ENCODE peak calls at places on chromosomes 5 and 9, in eight cellular contexts. One of them, this sample, is unnamed.

GRCh38 chr9:134770972-134771971 is 109.3 kb upstream of the FCN2 start:
- DNase-seq in stomach: no peak
- DNase-seq in HCT116: no peak
- DNase-seq in tibial nerve: no peak
- DNase-seq in uterus: no peak
- DNase-seq in A549: no peak
- DNase-seq in heart left ventricle: peak; percentile 37
- DNase-seq in right lobe of liver: no peak
- DNase-seq in this sample: peak; percentile 70

GRCh38 chr5:80656425-80656824 is 1.6 kb upstream of the DHFR start:
- DNase-seq in HCT116: no peak
- DNase-seq in right lobe of liver: no peak
- DNase-seq in tibial nerve: no peak
- DNase-seq in A549: no peak
- DNase-seq in heart left ventricle: no peak
- DNase-seq in uterus: no peak
- DNase-seq in stomach: no peak
- DNase-seq in this sample: peak; percentile 12

GRCh38 chr5:64947031-64947430 is 178.3 kb downstream of the CWC27 start:
- DNase-seq in tibial nerve: no peak
- DNase-seq in stomach: no peak
- DNase-seq in uterus: no peak
- DNase-seq in A549: no peak
- DNase-seq in heart left ventricle: no peak
- DNase-seq in HCT116: no peak
- DNase-seq in right lobe of liver: no peak
- DNase-seq in this sample: no peak

GRCh38 chr9:95110956-95111525 is 206.5 kb downstream of the FANCC start:
- DNase-seq in stomach: no peak
- DNase-seq in tibial nerve: no peak
- DNase-seq in right lobe of liver: no peak
- DNase-seq in uterus: no peak
- DNase-seq in HCT116: no peak
- DNase-seq in A549: no peak
- DNase-seq in heart left ventricle: no peak
- DNase-seq in this sample: no peak

GRCh38 chr9:110623462-110624025 is 44.0 kb upstream of the SVEP1 start:
- DNase-seq in stomach: peak; percentile 35
- DNase-seq in A549: peak; percentile 53
- DNase-seq in right lobe of liver: no peak
- DNase-seq in HCT116: peak; percentile 66
- DNase-seq in uterus: peak; percentile 36
- DNase-seq in tibial nerve: peak; percentile 90
- DNase-seq in heart left ventricle: no peak
- DNase-seq in this sample: peak; percentile 60

GRCh38 chr9:23826120-23826629 is at the start of gene ELAVL2:
- DNase-seq in stomach: peak; percentile 65
- DNase-seq in uterus: peak; percentile 89
- DNase-seq in A549: peak; percentile 87
- DNase-seq in HCT116: no peak
- DNase-seq in tibial nerve: peak; percentile 65
- DNase-seq in right lobe of liver: peak; percentile 64
- DNase-seq in heart left ventricle: peak; percentile 79
- DNase-seq in this sample: no peak

GRCh38 chr9:129570450-129571297 is 50.2 kb downstream of the C9orf50 start:
- DNase-seq in uterus: peak; percentile 74
- DNase-seq in heart left ventricle: peak; percentile 48
- DNase-seq in tibial nerve: peak; percentile 61
- DNase-seq in right lobe of liver: peak; percentile 67
- DNase-seq in stomach: peak; percentile 71
- DNase-seq in A549: peak; percentile 72
- DNase-seq in HCT116: peak; percentile 70
- DNase-seq in this sample: peak; percentile 83

GRCh38 chr5:177419045-177419444 is 7.4 kb upstream of the GRK6 start:
- DNase-seq in tibial nerve: no peak
- DNase-seq in A549: no peak
- DNase-seq in heart left ventricle: no peak
- DNase-seq in uterus: no peak
- DNase-seq in right lobe of liver: no peak
- DNase-seq in stomach: no peak
- DNase-seq in HCT116: no peak
- DNase-seq in this sample: no peak

GRCh38 chr9:80707120-80707519 is 982.2 kb downstream of the TLE1 start:
- DNase-seq in HCT116: no peak
- DNase-seq in uterus: no peak
- DNase-seq in heart left ventricle: no peak
- DNase-seq in stomach: no peak
- DNase-seq in right lobe of liver: no peak
- DNase-seq in tibial nerve: no peak
- DNase-seq in A549: no peak
- DNase-seq in this sample: no peak

GRCh38 chr5:83034036-83034435 is 43.2 kb downstream of the TMEM167A start:
- DNase-seq in stomach: no peak
- DNase-seq in right lobe of liver: no peak
- DNase-seq in heart left ventricle: no peak
- DNase-seq in HCT116: no peak
- DNase-seq in A549: no peak
- DNase-seq in uterus: no peak
- DNase-seq in tibial nerve: no peak
- DNase-seq in this sample: no peak

GRCh38 chr5:72205431-72206009 is 98.2 kb downstream of the MAP1B start:
- DNase-seq in stomach: no peak
- DNase-seq in right lobe of liver: no peak
- DNase-seq in heart left ventricle: no peak
- DNase-seq in A549: no peak
- DNase-seq in tibial nerve: no peak
- DNase-seq in HCT116: no peak
- DNase-seq in uterus: no peak
- DNase-seq in this sample: no peak

GRCh38 chr9:16368425-16369087 is 501.9 kb downstream of the BNC2 start:
- DNase-seq in heart left ventricle: no peak
- DNase-seq in A549: no peak
- DNase-seq in HCT116: no peak
- DNase-seq in tibial nerve: no peak
- DNase-seq in stomach: no peak
- DNase-seq in right lobe of liver: no peak
- DNase-seq in uterus: no peak
- DNase-seq in this sample: no peak

GRCh38 chr9:27151693-27152397 is 42.8 kb downstream of the TEK start:
- DNase-seq in stomach: no peak
- DNase-seq in tibial nerve: peak; percentile 47
- DNase-seq in right lobe of liver: no peak
- DNase-seq in A549: no peak
- DNase-seq in HCT116: no peak
- DNase-seq in heart left ventricle: no peak
- DNase-seq in uterus: no peak
- DNase-seq in this sample: no peak

GRCh38 chr9:124296800-124297552 is 39.2 kb downstream of the NEK6 start:
- DNase-seq in stomach: no peak
- DNase-seq in right lobe of liver: no peak
- DNase-seq in tibial nerve: no peak
- DNase-seq in HCT116: no peak
- DNase-seq in uterus: no peak
- DNase-seq in heart left ventricle: no peak
- DNase-seq in A549: no peak
- DNase-seq in this sample: no peak

GRCh38 chr9:124298646-124299235 is 41.0 kb downstream of the NEK6 start:
- DNase-seq in HCT116: no peak
- DNase-seq in heart left ventricle: no peak
- DNase-seq in right lobe of liver: no peak
- DNase-seq in stomach: no peak
- DNase-seq in A549: no peak
- DNase-seq in uterus: no peak
- DNase-seq in tibial nerve: no peak
- DNase-seq in this sample: no peak

GRCh38 chr9:124297915-124298645 is 40.3 kb downstream of the NEK6 start:
- DNase-seq in heart left ventricle: no peak
- DNase-seq in A549: no peak
- DNase-seq in right lobe of liver: no peak
- DNase-seq in stomach: no peak
- DNase-seq in uterus: no peak
- DNase-seq in HCT116: no peak
- DNase-seq in tibial nerve: no peak
- DNase-seq in this sample: peak; percentile 70

GRCh38 chr9:124296094-124296493 is 38.3 kb downstream of the NEK6 start:
- DNase-seq in A549: no peak
- DNase-seq in uterus: no peak
- DNase-seq in tibial nerve: no peak
- DNase-seq in stomach: no peak
- DNase-seq in right lobe of liver: no peak
- DNase-seq in heart left ventricle: no peak
- DNase-seq in HCT116: no peak
- DNase-seq in this sample: no peak

GRCh38 chr9:124297553-124297905 is 39.8 kb downstream of the NEK6 start:
- DNase-seq in right lobe of liver: no peak
- DNase-seq in stomach: peak; percentile 85
- DNase-seq in uterus: peak; percentile 66
- DNase-seq in HCT116: peak; percentile 72
- DNase-seq in tibial nerve: peak; percentile 58
- DNase-seq in A549: peak; percentile 70
- DNase-seq in heart left ventricle: peak; percentile 87
- DNase-seq in this sample: no peak
- TF ChIP-seq POLR2A in right lobe of liver: no peak
- TF ChIP-seq POLR2A in stomach: no peak
- TF ChIP-seq POLR2A in uterus: no peak
- TF ChIP-seq POLR2A in HCT116: no peak
- TF ChIP-seq POLR2A in tibial nerve: peak; percentile 48
- TF ChIP-seq POLR2A in A549: no peak
- TF ChIP-seq POLR2A in heart left ventricle: no peak
- TF ChIP-seq POLR2A in this sample: no peak

DNA sequence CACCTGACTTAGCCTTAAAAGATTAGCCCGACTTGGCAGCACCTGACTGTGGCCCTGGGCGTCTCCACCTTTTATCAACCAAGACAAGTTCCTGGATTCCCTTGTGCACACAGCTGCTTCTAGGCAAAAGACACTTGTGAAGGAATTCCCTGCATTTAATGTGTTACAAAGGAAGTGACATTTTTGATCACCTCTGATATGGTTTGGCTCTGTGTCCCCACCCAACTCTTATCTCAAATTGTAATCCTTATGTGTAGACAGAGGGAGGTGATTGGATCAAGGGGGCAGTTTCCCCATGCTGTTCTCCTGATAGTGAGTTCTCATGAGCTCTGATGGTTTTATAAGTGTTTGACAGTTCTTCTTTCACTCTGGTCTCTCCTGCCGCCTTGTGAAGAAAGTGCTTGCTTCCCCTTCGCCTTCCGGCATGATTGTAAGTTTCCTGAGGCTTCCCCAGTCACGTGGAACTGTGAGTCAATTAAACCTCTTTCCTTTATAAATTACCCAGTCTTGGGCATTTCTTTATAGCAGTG is 2.6 kb upstream of the CPEB4 start:
- DNase-seq in stomach: peak; percentile 68
- DNase-seq in right lobe of liver: no peak
- DNase-seq in heart left ventricle: no peak
- DNase-seq in tibial nerve: no peak
- DNase-seq in HCT116: no peak
- DNase-seq in uterus: no peak
- DNase-seq in A549: no peak
- DNase-seq in this sample: peak; percentile 45
- TF ChIP-seq CTCF in stomach: no peak
- TF ChIP-seq CTCF in right lobe of liver: no peak
- TF ChIP-seq CTCF in heart left ventricle: no peak
- TF ChIP-seq CTCF in tibial nerve: no peak
- TF ChIP-seq CTCF in HCT116: no peak
- TF ChIP-seq CTCF in uterus: no peak
- TF ChIP-seq CTCF in A549: no peak
- TF ChIP-seq CTCF in this sample: no peak

GRCh38 chr5:139391570-139392323 is 2.0 kb upstream of the MZB1 start:
- DNase-seq in right lobe of liver: peak; percentile 60
- DNase-seq in A549: peak; percentile 75
- DNase-seq in HCT116: no peak
- DNase-seq in tibial nerve: no peak
- DNase-seq in stomach: no peak
- DNase-seq in uterus: no peak
- DNase-seq in heart left ventricle: no peak
- DNase-seq in this sample: peak; percentile 70

GRCh38 chr5:139390639-139391569 is 1.2 kb upstream of the MZB1 start:
- DNase-seq in uterus: no peak
- DNase-seq in stomach: no peak
- DNase-seq in HCT116: no peak
- DNase-seq in tibial nerve: no peak
- DNase-seq in right lobe of liver: no peak
- DNase-seq in heart left ventricle: no peak
- DNase-seq in A549: no peak
- DNase-seq in this sample: no peak

GRCh38 chr5:139387611-139388197 is 2.0 kb downstream of the MZB1 start:
- DNase-seq in heart left ventricle: no peak
- DNase-seq in right lobe of liver: no peak
- DNase-seq in A549: no peak
- DNase-seq in HCT116: no peak
- DNase-seq in uterus: no peak
- DNase-seq in stomach: no peak
- DNase-seq in tibial nerve: no peak
- DNase-seq in this sample: no peak

GRCh38 chr5:139388198-139388821 is 1.4 kb downstream of the MZB1 start:
- DNase-seq in right lobe of liver: peak; percentile 51
- DNase-seq in HCT116: no peak
- DNase-seq in stomach: peak; percentile 72
- DNase-seq in A549: peak; percentile 66
- DNase-seq in heart left ventricle: no peak
- DNase-seq in tibial nerve: no peak
- DNase-seq in uterus: no peak
- DNase-seq in this sample: peak; percentile 93

GRCh38 chr5:139389701-139390638 is at the start of gene MZB1:
- DNase-seq in heart left ventricle: no peak
- DNase-seq in uterus: no peak
- DNase-seq in tibial nerve: no peak
- DNase-seq in A549: no peak
- DNase-seq in stomach: no peak
- DNase-seq in right lobe of liver: peak; percentile 51
- DNase-seq in HCT116: no peak
- DNase-seq in this sample: peak; percentile 71
- TF ChIP-seq POLR2A in heart left ventricle: no peak
- TF ChIP-seq POLR2A in uterus: no peak
- TF ChIP-seq POLR2A in tibial nerve: no peak
- TF ChIP-seq POLR2A in A549: no peak
- TF ChIP-seq POLR2A in stomach: no peak
- TF ChIP-seq POLR2A in right lobe of liver: no peak
- TF ChIP-seq POLR2A in HCT116: no peak
- TF ChIP-seq POLR2A in this sample: no peak

GRCh38 chr5:171521219-171521633 is 101.8 kb downstream of the FGF18 start:
- DNase-seq in stomach: no peak
- DNase-seq in uterus: peak; percentile 77
- DNase-seq in HCT116: peak; percentile 28
- DNase-seq in A549: peak; percentile 89
- DNase-seq in heart left ventricle: no peak
- DNase-seq in tibial nerve: no peak
- DNase-seq in right lobe of liver: no peak
- DNase-seq in this sample: no peak
- TF ChIP-seq CTCF in stomach: no peak
- TF ChIP-seq CTCF in uterus: no peak
- TF ChIP-seq CTCF in HCT116: no peak
- TF ChIP-seq CTCF in A549: no peak
- TF ChIP-seq CTCF in heart left ventricle: no peak
- TF ChIP-seq CTCF in tibial nerve: no peak
- TF ChIP-seq CTCF in right lobe of liver: no peak
- TF ChIP-seq CTCF in this sample: no peak

This sample was measured in NB4.